ENCODE peak calls at places on chromosomes 11 and 22, in nine cellular contexts. G is pancreas, O is Caco-2, V is adrenal gland, L is fibroblast of lung, F is GM23338, P is fibroblast of mammary gland, A is ovary, M is astrocyte. R is an unnamed sample.

GRCh38 chr11:120709808-120710207 is 198.3 kb downstream of the GRIK4 start:
- DNase-seq in G (no peak), O (no peak), V (no peak), L (no peak), F (no peak), P (peak; percentile 27), A (no peak), M (peak; percentile 20), R (no peak)

GRCh38 chr11:877565-877964 is 33.0 kb downstream of the CHID1 start:
- DNase-seq in G (no peak), O (no peak), V (no peak), L (no peak), F (peak; percentile 82), P (peak; percentile 6), A (no peak), M (no peak), R (no peak)

GRCh38 chr11:79241842-79242241 is 199.0 kb downstream of the TENM4 start:
- DNase-seq in G (no peak), O (no peak), V (no peak), L (no peak), F (no peak), P (no peak), A (no peak), M (no peak), R (no peak)

GRCh38 chr11:72179804-72180396 is 12.0 kb upstream of the FOLR1 start:
- DNase-seq in G (no peak), O (no peak), V (no peak), L (no peak), F (no peak), P (peak; percentile 29), A (no peak), M (peak; percentile 39), R (peak; percentile 52)

GRCh38 chr11:67698247-67698646 is 23.8 kb upstream of the ALDH3B2 start:
- DNase-seq in G (no peak), O (peak; percentile 40), V (no peak), L (no peak), F (peak; percentile 54), P (peak; percentile 28), A (no peak), M (no peak), R (no peak)

GRCh38 chr22:29580200-29580810 is 608 bp downstream of the NIPSNAP1 start:
- DNase-seq in G (peak; percentile 31), O (peak; percentile 60), V (no peak), L (no peak), F (peak; percentile 38), P (no peak), A (no peak), M (no peak), R (no peak)

GRCh38 chr11:130124096-130124495 is 35.5 kb upstream of the ST14 start:
- DNase-seq in G (no peak), O (peak; percentile 67), V (peak; percentile 92), L (peak; percentile 96), F (no peak), P (peak; percentile 94), A (no peak), M (peak; percentile 80), R (peak; percentile 94)

GRCh38 chr22:43110927-43111623 is 525 bp downstream of the BIK start:
- DNase-seq in G (peak; percentile 64), O (no peak), V (peak; percentile 49), L (no peak), F (peak; percentile 64), P (no peak), A (peak; percentile 32), M (no peak), R (no peak)

GRCh38 chr11:125141686-125142535 is 22.6 kb upstream of the PKNOX2 start:
- DNase-seq in G (peak; percentile 36), O (peak; percentile 56), V (peak; percentile 56), L (peak; percentile 35), F (peak; percentile 94), P (peak; percentile 28), A (peak; percentile 39), M (no peak), R (peak; percentile 5)

DNA sequence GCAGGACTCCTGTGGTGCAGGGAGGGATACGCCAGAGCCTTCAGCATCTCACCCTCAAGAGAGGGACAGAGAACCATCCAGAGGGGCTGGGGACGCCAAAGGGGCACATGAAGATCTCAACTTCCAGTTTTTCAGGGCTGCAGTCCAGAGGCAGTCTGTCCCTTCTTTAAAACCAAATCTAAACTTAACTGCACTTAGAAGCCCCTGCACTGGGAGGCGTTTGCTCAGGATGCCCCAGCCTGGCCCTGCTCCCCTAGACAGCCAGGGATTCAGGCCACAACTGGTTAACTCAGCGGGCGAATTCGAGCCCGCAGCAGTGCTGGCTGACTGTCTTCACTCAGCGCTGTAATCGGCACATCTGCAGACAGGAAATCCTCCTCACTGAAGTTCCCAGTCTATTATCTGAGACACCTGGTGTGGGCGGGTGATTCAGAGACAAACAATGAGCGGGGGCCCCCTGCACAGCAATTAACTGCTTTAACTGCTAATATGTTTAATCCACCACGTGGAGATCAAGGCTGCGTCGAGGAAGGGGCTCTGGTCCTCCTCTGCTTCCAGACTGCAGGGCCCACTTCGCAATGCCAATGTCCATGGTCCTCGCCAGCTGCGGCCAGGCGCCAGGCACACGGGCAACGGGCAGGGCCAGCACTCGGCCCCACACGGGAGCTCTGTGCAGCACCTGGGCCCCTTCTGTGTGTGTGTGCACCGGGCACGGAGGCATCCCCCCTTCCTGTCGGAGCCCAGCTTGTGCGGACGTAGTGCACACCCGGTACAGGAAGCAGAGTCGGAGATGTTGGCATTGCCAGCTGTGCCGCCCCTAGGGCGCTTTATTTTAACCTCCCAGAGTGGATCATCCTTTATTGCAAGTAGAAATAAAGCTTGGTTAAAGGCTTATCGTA is 36.9 kb upstream of the GNB1L start:
- DNase-seq in G (no peak), O (peak; percentile 66), V (no peak), L (peak; percentile 43), F (peak; percentile 90), P (peak; percentile 84), A (no peak), M (peak; percentile 87), R (peak; percentile 79)
- TF ChIP-seq CTCF in G (no peak), O (no peak), V (no peak), L (no peak), F (peak; percentile 10), P (no peak), A (no peak), M (no peak), R (no peak)

DNA sequence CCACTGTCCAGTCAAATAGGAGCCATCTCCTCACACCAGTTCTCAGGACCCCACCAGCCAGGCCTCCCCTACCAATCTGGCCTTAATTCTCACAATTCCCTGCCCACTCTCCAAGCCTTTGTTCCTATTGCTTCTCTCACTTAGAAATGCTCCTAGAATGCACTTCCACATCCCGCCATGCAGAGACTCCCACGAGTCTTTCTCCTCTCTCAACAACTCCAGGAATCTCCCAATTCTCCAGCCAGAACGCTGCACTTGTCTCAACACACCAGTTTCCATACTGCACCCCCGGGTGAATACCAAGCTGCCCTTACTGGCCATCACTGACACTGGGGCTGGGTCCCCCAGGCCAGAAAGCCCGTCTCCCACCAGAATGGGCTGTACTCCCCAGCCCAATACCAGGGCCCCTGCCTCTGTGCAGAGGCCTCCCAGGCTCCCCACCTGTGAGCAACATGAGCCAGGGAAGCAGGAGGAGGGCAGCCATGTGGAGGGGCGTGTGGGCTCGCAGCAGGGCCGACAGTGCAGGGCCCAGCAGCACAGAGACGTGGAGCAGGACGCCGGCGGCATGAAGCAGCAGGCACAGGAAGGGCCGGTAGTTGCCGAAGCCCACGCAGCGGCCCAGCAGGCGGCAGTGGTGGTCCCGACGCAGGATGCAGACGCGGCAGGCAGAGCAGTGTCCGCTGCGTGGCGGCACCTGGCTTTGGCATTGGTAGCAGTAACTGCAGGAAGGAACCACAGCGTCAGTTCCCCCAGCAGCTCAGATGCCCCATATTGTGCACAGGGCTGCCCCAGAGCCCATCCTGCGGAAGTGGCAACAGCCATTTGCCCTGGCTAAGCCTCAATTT is 2.4 kb downstream of the ZDHHC24 start:
- DNase-seq in G (no peak), O (no peak), V (peak; percentile 46), L (peak; percentile 47), F (peak; percentile 80), P (peak; percentile 43), A (peak; percentile 69), M (peak; percentile 49), R (no peak)
- H3K4me3 ChIP-seq in G (no peak overlapping the region), O (no peak overlapping the region), V (no peak overlapping the region), L (no peak overlapping the region), F (no peak overlapping the region), P (no peak overlapping the region), A (no peak overlapping the region), M (no peak overlapping the region), R (no peak overlapping the region)

DNA sequence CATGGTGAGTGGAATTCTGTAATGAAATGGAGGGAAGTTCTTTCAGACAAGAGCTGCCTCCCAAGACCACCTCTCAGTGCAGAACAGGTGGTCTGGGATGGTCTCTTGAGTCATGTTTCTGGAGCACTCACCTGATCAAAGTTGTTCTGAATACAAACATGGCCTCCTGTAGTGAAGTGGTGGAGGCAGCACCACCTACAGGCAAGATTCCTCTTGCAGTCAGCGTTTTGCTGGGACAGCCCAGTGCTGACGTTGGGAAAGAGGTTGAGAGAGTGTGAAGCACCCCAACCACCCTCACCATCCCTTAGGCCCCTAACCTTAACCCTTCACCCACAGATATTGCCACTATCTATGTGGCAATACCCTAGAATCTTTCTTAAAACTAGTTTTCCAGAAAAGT is 371.4 kb downstream of the CADM1 start:
- DNase-seq in G (no peak), O (no peak), V (peak; percentile 38), L (no peak), F (peak; percentile 25), P (no peak), A (no peak), M (no peak), R (no peak)
- TF ChIP-seq CTCF in G (no peak), O (no peak), V (no peak), L (no peak), F (peak; percentile 68), P (no peak), A (no peak), M (no peak), R (peak; percentile 15)

GRCh38 chr22:17257091-17257490 is 37.9 kb upstream of the ADA2 start:
- DNase-seq in G (peak; percentile 27), O (no peak), V (no peak), L (no peak), F (peak; percentile 51), P (no peak), A (no peak), M (no peak), R (no peak)

GRCh38 chr22:17258015-17258827 is 39.0 kb upstream of the ADA2 start:
- DNase-seq in G (peak; percentile 85), O (peak; percentile 43), V (peak; percentile 26), L (peak; percentile 37), F (peak; percentile 87), P (no peak), A (peak; percentile 33), M (peak; percentile 24), R (peak; percentile 4)

GRCh38 chr22:17260950-17261349 is 41.7 kb upstream of the ADA2 start:
- DNase-seq in G (peak; percentile 35), O (no peak), V (no peak), L (no peak), F (peak; percentile 81), P (no peak), A (no peak), M (no peak), R (no peak)

GRCh38 chr22:17260291-17260690 is 41.1 kb upstream of the ADA2 start:
- DNase-seq in G (peak; percentile 27), O (no peak), V (no peak), L (no peak), F (no peak), P (no peak), A (no peak), M (no peak), R (no peak)

GRCh38 chr22:17257578-17257977 is 38.3 kb upstream of the ADA2 start:
- DNase-seq in G (no peak), O (no peak), V (no peak), L (no peak), F (peak; percentile 75), P (no peak), A (no peak), M (no peak), R (no peak)
- H3K4me3 ChIP-seq in G (peak overlapping the region; percentile 39), O (no peak overlapping the region), V (no peak overlapping the region), L (no peak overlapping the region), F (peak overlapping the region; percentile 14), P (no peak overlapping the region), A (no peak overlapping the region), M (no peak overlapping the region), R (no peak overlapping the region)

GRCh38 chr11:91773090-91773489 is 451.5 kb upstream of the FAT3 start:
- DNase-seq in G (no peak), O (peak; percentile 65), V (no peak), L (peak; percentile 44), F (peak; percentile 53), P (no peak), A (no peak), M (no peak), R (peak; percentile 34)
- TF ChIP-seq CTCF in G (no peak), O (peak; percentile 49), V (no peak), L (peak; percentile 24), F (peak; percentile 83), P (no peak), A (no peak), M (no peak), R (peak; percentile 35)

R was measured in AG10803.